ENCODE peak calls at places on chromosomes 7 and 10, in ten cellular contexts. O, G, V, J, C, W, Y, H, Z and U are unnamed samples. For H3K4me1, the result is how much of the 10 kb centered on the place peaks cover.

GRCh38 chr10:60253490-60253889 is 136.2 kb downstream of the ANK3 start:
- DNase-seq in V (no peak), J (no peak), H (no peak), O (no peak), Y (no peak), Z (no peak), W (no peak), C (no peak), G (no peak), U (no peak)

GRCh38 chr10:31490858-31491504 is 172.0 kb downstream of the ZEB1 start:
- DNase-seq in G (no peak), C (peak), V (no peak), H (peak), J (no peak), O (no peak), W (no peak), Y (no peak), Z (no peak), U (peak)

GRCh38 chr10:133261726-133262325 is 14.8 kb downstream of the ADAM8 start:
- DNase-seq in H (peak), Y (peak), V (peak), O (peak), G (peak), C (peak), Z (peak), J (peak), W (peak), U (peak)

GRCh38 chr7:1428941-1429444 is 30.3 kb downstream of the MICALL2 start:
- DNase-seq in V (no peak), Z (no peak), G (no peak), C (no peak), O (no peak), W (no peak), J (no peak), Y (no peak), H (no peak), U (no peak)

GRCh38 chr7:7177044-7177517 is 5.3 kb upstream of the C1GALT1 start:
- DNase-seq in J (no peak), G (no peak), W (no peak), H (peak), Y (no peak), V (no peak), C (peak), O (no peak), Z (no peak), U (no peak)

GRCh38 chr7:28774529-28775057 is 183.5 kb downstream of the TRIL start:
- DNase-seq in Y (no peak), W (no peak), G (no peak), J (no peak), C (no peak), O (no peak), V (no peak), Z (no peak), H (no peak), U (no peak)

GRCh38 chr7:151087247-151088018 is 1.2 kb downstream of the AGAP3 start:
- DNase-seq in V (peak), Z (peak), C (peak), G (peak), O (peak), W (peak), J (peak), H (peak), Y (peak), U (peak)

GRCh38 chr7:150830957-150831356 is 21.4 kb upstream of the AOC1 start:
- DNase-seq in J (no peak), Z (no peak), W (peak), C (no peak), H (no peak), V (no peak), G (peak), O (no peak), Y (no peak), U (no peak)

GRCh38 chr10:9015005-9015404 is 960.5 kb downstream of the GATA3 start:
- DNase-seq in J (no peak), H (no peak), Z (no peak), G (no peak), C (no peak), Y (no peak), V (no peak), W (no peak), O (no peak), U (no peak)

GRCh38 chr10:113644185-113645120 is 19.4 kb downstream of the NRAP start:
- DNase-seq in Y (no peak), Z (no peak), C (peak), H (no peak), W (no peak), G (peak), O (no peak), V (no peak), J (no peak), U (no peak)

GRCh38 chr10:79229081-79229541 is 118.2 kb upstream of the PPIF start:
- DNase-seq in W (no peak), Y (no peak), V (no peak), G (no peak), C (no peak), H (no peak), O (no peak), Z (no peak), J (no peak), U (no peak)

GRCh38 chr7:95907337-95907736 is 135.0 kb downstream of the DYNC1I1 start:
- DNase-seq in W (no peak), V (no peak), Z (no peak), H (no peak), O (no peak), J (no peak), G (no peak), Y (no peak), C (no peak), U (no peak)

GRCh38 chr7:158649279-158649678 is 55.3 kb downstream of the NCAPG2 start:
- DNase-seq in J (no peak), O (no peak), H (peak), Y (no peak), G (no peak), C (peak), V (no peak), Z (no peak), W (no peak), U (peak)

GRCh38 chr10:109958059-109958458 is 34.7 kb upstream of the XPNPEP1 start:
- DNase-seq in H (no peak), V (no peak), J (no peak), G (no peak), W (no peak), Z (no peak), O (no peak), C (no peak), Y (no peak), U (no peak)

GRCh38 chr10:59991661-59992060 is 85.3 kb upstream of the CCDC6 start:
- DNase-seq in J (peak), Y (no peak), Z (peak), C (peak), H (peak), G (peak), O (peak), W (no peak), V (peak), U (peak)

GRCh38 chr7:73941836-73942551 is 81.0 kb downstream of the TMEM270 start:
- DNase-seq in V (no peak), G (no peak), C (peak), W (no peak), O (no peak), H (peak), Z (no peak), J (no peak), Y (no peak), U (no peak)
- TF ChIP-seq CTCF in V (no peak), G (no peak), C (no peak), W (no peak), O (no peak), H (no peak), Z (no peak), J (no peak), Y (no peak), U (no peak)

GRCh38 chr10:94762393-94762792 is at the start of gene CYP2C19:
- DNase-seq in Y (no peak), V (no peak), J (no peak), W (no peak), H (no peak), G (no peak), Z (no peak), O (no peak), C (no peak), U (no peak)
- H3K4me1 ChIP-seq in Y (under half), V (under half), J (under half), W (under half), H (under half), G (under half), Z (under half), O (under half), C (under half), U (under half)

GRCh38 chr7:20786779-20787651 is at the start of gene SP8:
- DNase-seq in W (no peak), H (no peak), Y (no peak), J (no peak), V (peak), Z (no peak), G (no peak), C (peak), O (no peak), U (no peak)
- TF ChIP-seq POLR2A in W (no peak), H (no peak), Y (no peak), J (no peak), V (peak), Z (no peak), G (no peak), C (no peak), O (no peak), U (no peak)

GRCh38 chr10:72044417-72045041 is 43.8 kb downstream of the SPOCK2 start:
- DNase-seq in O (peak), W (no peak), J (peak), Y (peak), Z (peak), H (peak), G (no peak), V (peak), C (peak), U (peak)
- TF ChIP-seq CTCF in O (peak), W (peak), J (peak), Y (peak), Z (peak), H (peak), G (peak), V (peak), C (peak), U (peak)

GRCh38 chr10:6564367-6564766 is 15.7 kb downstream of the PRKCQ start:
- DNase-seq in J (no peak), Y (no peak), H (no peak), V (no peak), C (no peak), O (no peak), W (no peak), G (no peak), Z (no peak), U (no peak)

GRCh38 chr10:6567203-6567703 is 12.8 kb downstream of the PRKCQ start:
- DNase-seq in W (no peak), Y (no peak), J (no peak), O (no peak), H (no peak), C (no peak), V (no peak), Z (no peak), G (no peak), U (no peak)

GRCh38 chr10:6565588-6565987 is 14.5 kb downstream of the PRKCQ start:
- DNase-seq in C (no peak), V (no peak), Z (no peak), Y (no peak), H (no peak), W (no peak), O (no peak), J (no peak), G (no peak), U (no peak)

GRCh38 chr10:6569259-6569658 is 10.8 kb downstream of the PRKCQ start:
- DNase-seq in W (no peak), H (no peak), C (no peak), V (no peak), Y (no peak), J (no peak), Z (no peak), O (no peak), G (no peak), U (no peak)

GRCh38 chr10:6567894-6568293 is 12.2 kb downstream of the PRKCQ start:
- DNase-seq in W (no peak), H (no peak), J (no peak), O (no peak), Z (no peak), V (no peak), G (no peak), C (no peak), Y (no peak), U (no peak)
- H3K4me1 ChIP-seq in W (under half), H (under half), J (under half), O (under half), Z (under half), V (under half), G (under half), C (under half), Y (under half), U (under half)

GRCh38 chr7:130901209-130901783 is 167.3 kb upstream of the KLF14 start:
- DNase-seq in O (peak), Z (peak), Y (peak), J (peak), H (peak), V (peak), G (peak), C (no peak), W (peak), U (peak)

GRCh38 chr7:130904031-130904757 is 170.2 kb upstream of the KLF14 start:
- DNase-seq in G (no peak), C (peak), Y (no peak), J (no peak), Z (no peak), W (peak), H (peak), O (no peak), V (no peak), U (peak)

GRCh38 chr7:130904792-130905191 is 170.8 kb upstream of the KLF14 start:
- DNase-seq in C (no peak), Y (no peak), O (no peak), H (no peak), J (no peak), Z (no peak), W (peak), G (no peak), V (no peak), U (peak)

GRCh38 chr7:130903358-130903974 is 169.5 kb upstream of the KLF14 start:
- DNase-seq in V (no peak), Z (no peak), J (no peak), W (peak), O (peak), H (peak), C (peak), Y (no peak), G (no peak), U (peak)

DNA sequence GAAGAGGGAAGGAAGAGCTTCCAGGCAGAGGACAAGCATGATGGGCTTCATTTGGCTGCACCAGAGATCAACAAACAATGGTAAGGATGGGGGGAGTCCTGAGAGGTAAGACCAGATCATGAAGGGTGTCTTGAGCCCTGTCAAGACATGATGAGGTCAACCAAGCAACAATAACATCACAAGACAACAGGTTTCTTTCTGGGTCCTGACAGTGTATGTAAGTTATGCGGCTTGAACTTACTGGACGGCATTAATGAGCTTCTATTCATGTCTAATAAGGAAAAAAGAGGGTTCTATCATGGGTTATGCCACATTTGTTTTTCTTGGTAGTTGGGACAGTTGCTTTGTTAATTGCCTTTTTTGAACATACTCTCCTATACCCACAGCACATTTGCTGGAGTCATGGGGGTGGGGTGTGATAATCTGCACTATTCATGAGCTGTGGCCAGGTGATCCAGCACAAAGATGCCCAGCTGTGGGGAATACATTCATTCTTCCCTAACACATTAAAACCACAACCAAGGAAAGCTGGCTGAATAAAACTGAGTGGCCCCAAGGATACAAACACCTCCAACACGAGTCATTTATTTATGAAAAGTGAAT is 168.8 kb upstream of the KLF14 start:
- DNase-seq in Z (no peak), O (no peak), Y (no peak), G (no peak), H (no peak), J (no peak), W (peak), C (no peak), V (no peak), U (no peak)
- TF ChIP-seq POLR2A in Z (no peak), O (no peak), Y (no peak), G (no peak), H (no peak), J (no peak), W (no peak), C (no peak), V (no peak), U (no peak)

GRCh38 chr7:39811161-39811614 is 138.9 kb upstream of the CDK13 start:
- DNase-seq in G (no peak), W (no peak), H (peak), V (no peak), Z (no peak), J (no peak), C (no peak), O (no peak), Y (no peak), U (no peak)

GRCh38 chr7:39810710-39811109 is 139.3 kb upstream of the CDK13 start:
- DNase-seq in O (no peak), J (no peak), V (no peak), C (no peak), H (no peak), W (no peak), Y (no peak), Z (no peak), G (no peak), U (no peak)

DNA sequence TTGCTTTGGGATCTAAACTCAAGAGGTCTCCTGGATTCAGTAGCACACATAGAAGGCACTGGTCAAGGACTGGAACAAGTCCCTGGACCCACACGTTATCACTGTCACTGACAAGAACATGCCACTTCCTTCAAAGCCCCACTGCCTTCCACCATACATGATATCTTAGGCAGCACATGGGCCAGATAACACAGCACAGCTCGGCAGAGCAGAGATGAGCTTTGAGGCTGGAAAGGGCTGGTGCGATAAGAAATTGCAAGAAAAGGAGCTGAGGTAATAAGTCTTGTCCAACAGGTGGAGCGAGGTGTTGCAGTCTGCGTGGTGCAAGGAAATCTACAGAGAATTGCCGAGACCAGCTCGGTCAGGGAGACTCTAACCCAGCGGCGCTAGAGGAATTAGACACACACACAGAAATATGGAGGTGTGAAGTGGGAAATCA is 139.8 kb upstream of the CDK13 start:
- DNase-seq in H (peak), C (no peak), V (no peak), J (no peak), G (no peak), O (no peak), Y (no peak), Z (no peak), W (no peak), U (no peak)
- TF ChIP-seq CTCF in H (no peak), C (no peak), V (no peak), J (no peak), G (no peak), O (no peak), Y (no peak), Z (no peak), W (no peak), U (no peak)